ENCODE peak calls at places on chromosomes 1 and 21, in six cellular contexts. U, W, K, L, O and F are unnamed samples.

GRCh38 chr1:91814448-91814847 is 71.5 kb downstream of the TGFBR3 start:
- DNase-seq in U (no peak), L (no peak), O (no peak), W (no peak), K (no peak), F (no peak)

GRCh38 chr1:155012052-155012546 is 9.5 kb downstream of the ZBTB7B start:
- DNase-seq in O (no peak), K (peak), L (peak), U (peak), W (peak), F (peak)

GRCh38 chr1:108527837-108528236 is 32.1 kb upstream of the EEIG2 start:
- DNase-seq in K (no peak), W (no peak), U (no peak), L (no peak), O (no peak), F (no peak)

GRCh38 chr1:78114034-78114956 is 68.5 kb downstream of the GIPC2 start:
- DNase-seq in K (peak), O (peak), L (no peak), U (peak), W (peak), F (peak)

GRCh38 chr1:85125891-85126290 is 74.9 kb downstream of the SYDE2 start:
- DNase-seq in U (no peak), K (no peak), W (no peak), L (no peak), O (no peak), F (peak)

GRCh38 chr1:98103617-98104284 is 182.9 kb upstream of the DPYD start:
- DNase-seq in L (no peak), K (no peak), O (no peak), U (no peak), W (no peak), F (no peak)

GRCh38 chr1:245956225-245956624 is 550.9 kb downstream of the SMYD3 start:
- DNase-seq in O (no peak), L (no peak), U (no peak), W (no peak), K (no peak), F (no peak)

GRCh38 chr1:180926164-180926981 is 13.7 kb downstream of the KIAA1614 start:
- DNase-seq in L (peak), U (no peak), O (no peak), W (peak), K (no peak), F (no peak)

GRCh38 chr1:194843077-194843476 is 1656.7 kb upstream of the B3GALT2 start:
- DNase-seq in O (no peak), K (no peak), W (no peak), U (no peak), L (no peak), F (no peak)

GRCh38 chr1:44820945-44821715 is 12.8 kb downstream of the BTBD19 start:
- DNase-seq in K (no peak), L (peak), O (no peak), U (no peak), W (no peak), F (no peak)

GRCh38 chr1:205227584-205228006 is at the start of gene TMCC2:
- DNase-seq in K (peak), L (peak), U (peak), W (peak), O (peak), F (peak)

GRCh38 chr1:155166006-155166372 is 7.1 kb downstream of the KRTCAP2 start:
- DNase-seq in K (no peak), O (no peak), W (no peak), U (no peak), L (no peak), F (no peak)

GRCh38 chr1:170592591-170593111 is 60.7 kb downstream of the GORAB start:
- DNase-seq in K (no peak), L (no peak), U (no peak), O (no peak), W (no peak), F (no peak)

GRCh38 chr1:12485231-12486172 is 132.5 kb downstream of the DHRS3 start:
- DNase-seq in O (no peak), K (no peak), L (no peak), U (peak), W (no peak), F (no peak)

GRCh38 chr1:119947468-119947867 is 51.2 kb upstream of the ADAM30 start:
- DNase-seq in K (no peak), L (no peak), U (no peak), W (no peak), O (no peak), F (no peak)

GRCh38 chr21:43934716-43935705 is 70.0 kb downstream of the AGPAT3 start:
- DNase-seq in L (no peak), W (no peak), O (no peak), U (no peak), K (no peak), F (no peak)

GRCh38 chr1:38131024-38131585 is 84.5 kb upstream of the POU3F1 start:
- DNase-seq in O (no peak), U (no peak), W (no peak), L (peak), K (no peak), F (no peak)

GRCh38 chr1:23376890-23377811 is 7.5 kb upstream of the ZNF436 start:
- DNase-seq in W (peak), O (peak), U (no peak), L (peak), K (peak), F (peak)

GRCh38 chr1:201172999-201173610 is 17.5 kb upstream of the IGFN1 start:
- DNase-seq in K (no peak), L (no peak), W (no peak), U (no peak), O (no peak), F (no peak)

GRCh38 chr1:76285578-76286135 is 211.1 kb downstream of the ST6GALNAC3 start:
- DNase-seq in K (no peak), U (no peak), L (no peak), O (no peak), W (no peak), F (no peak)

GRCh38 chr1:207868252-207868768 is 42.6 kb downstream of the CD34 start:
- DNase-seq in U (peak), O (peak), L (peak), W (peak), K (peak), F (peak)

GRCh38 chr1:201349091-201349490 is 28.4 kb downstream of the TNNT2 start:
- DNase-seq in O (no peak), U (no peak), K (no peak), L (no peak), W (no peak), F (no peak)

GRCh38 chr1:2968471-2968881 is 52.8 kb upstream of the ACTRT2 start:
- DNase-seq in O (no peak), U (no peak), L (peak), K (no peak), W (no peak), F (peak)

GRCh38 chr1:196255762-196256161 is 352.5 kb downstream of the KCNT2 start:
- DNase-seq in U (no peak), W (no peak), K (no peak), L (no peak), O (no peak), F (no peak)

GRCh38 chr1:205356424-205357151 is at the start of gene KLHDC8A:
- DNase-seq in U (no peak), W (peak), K (no peak), O (no peak), L (no peak), F (no peak)

GRCh38 chr21:36397606-36398005 is 12.4 kb downstream of the CHAF1B start:
- DNase-seq in K (no peak), W (no peak), O (no peak), U (no peak), L (no peak), F (no peak)

GRCh38 chr1:16367258-16367967 is 371 bp downstream of the SZRD1 start:
- DNase-seq in W (peak), O (peak), K (peak), U (peak), L (peak), F (peak)
- TF ChIP-seq POLR2A in W (peak), O (peak), K (peak), U (peak), L (peak), F (peak)

GRCh38 chr1:1401457-1402010 is 2.4 kb upstream of the CCNL2 start:
- DNase-seq in L (no peak), W (no peak), U (no peak), O (no peak), K (no peak), F (no peak)
- TF ChIP-seq POLR2A in L (no peak), W (no peak), U (no peak), O (no peak), K (no peak), F (no peak)

DNA sequence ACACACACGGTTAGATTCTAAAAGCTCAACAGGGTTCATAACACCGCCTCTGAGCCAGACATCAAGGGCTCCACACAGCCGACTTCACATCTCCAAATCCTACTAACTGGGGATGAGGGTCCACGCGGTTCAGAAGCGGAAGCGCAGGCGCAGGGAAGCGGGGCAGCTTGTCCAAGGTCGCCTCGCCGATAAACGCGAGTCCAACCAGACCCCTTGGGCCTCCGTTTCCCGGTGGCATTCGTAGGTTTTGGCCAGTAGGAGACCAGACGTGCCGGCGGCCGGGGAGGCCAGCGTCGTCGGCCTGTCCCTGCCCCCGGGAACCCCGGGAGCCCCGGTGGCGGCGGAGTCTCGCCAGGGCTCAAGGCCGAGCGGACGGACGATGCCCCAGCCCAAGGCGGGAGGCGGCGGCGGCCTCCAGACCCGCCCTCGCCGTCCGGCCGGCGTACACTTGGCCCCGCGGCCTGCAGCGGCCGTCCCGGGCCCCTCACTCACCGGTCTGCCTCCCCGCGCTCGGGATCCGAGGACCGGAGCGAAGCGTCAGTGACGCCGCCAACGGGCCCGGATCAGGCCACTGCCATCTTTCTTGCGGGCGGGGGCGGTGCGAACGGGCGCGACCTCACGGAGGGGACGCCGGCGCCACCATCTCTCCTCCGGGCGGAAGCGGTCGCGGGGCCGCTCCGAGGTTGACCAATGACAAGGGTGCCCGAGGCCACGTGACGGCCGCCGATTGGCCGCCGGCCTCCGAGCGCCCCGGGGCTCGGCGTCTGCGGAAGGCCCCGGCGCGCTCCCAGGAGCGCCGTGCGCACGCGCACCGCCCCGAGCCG is at the start of gene SDF4:
- DNase-seq in K (peak), W (peak), U (peak), O (peak), L (peak), F (peak)
- TF ChIP-seq POLR2A in K (peak), W (no peak), U (no peak), O (no peak), L (peak), F (peak)

GRCh38 chr1:156461781-156462647 is 38.6 kb downstream of the MEF2D start:
- DNase-seq in L (no peak), O (peak), U (no peak), K (peak), W (no peak), F (no peak)
- TF ChIP-seq POLR2A in L (no peak), O (no peak), U (no peak), K (no peak), W (no peak), F (no peak)

GRCh38 chr1:153946622-153947246 is at the start of gene DENND4B:
- DNase-seq in W (peak), O (peak), U (peak), L (peak), K (peak), F (peak)

GRCh38 chr1:153944822-153945117 is 1.7 kb downstream of the DENND4B start:
- DNase-seq in K (no peak), O (no peak), W (no peak), L (no peak), U (no peak), F (no peak)

GRCh38 chr1:153944005-153944821 is 2.3 kb downstream of the DENND4B start:
- DNase-seq in W (no peak), L (no peak), K (no peak), O (no peak), U (no peak), F (no peak)

GRCh38 chr1:153945131-153945794 is 1.3 kb downstream of the DENND4B start:
- DNase-seq in L (peak), K (peak), O (no peak), U (peak), W (no peak), F (no peak)

GRCh38 chr1:153945795-153946621 is 510 bp downstream of the DENND4B start:
- DNase-seq in U (peak), K (peak), W (peak), O (peak), L (peak), F (peak)
- TF ChIP-seq POLR2A in U (peak), K (peak), W (peak), O (no peak), L (peak), F (no peak)

DNA sequence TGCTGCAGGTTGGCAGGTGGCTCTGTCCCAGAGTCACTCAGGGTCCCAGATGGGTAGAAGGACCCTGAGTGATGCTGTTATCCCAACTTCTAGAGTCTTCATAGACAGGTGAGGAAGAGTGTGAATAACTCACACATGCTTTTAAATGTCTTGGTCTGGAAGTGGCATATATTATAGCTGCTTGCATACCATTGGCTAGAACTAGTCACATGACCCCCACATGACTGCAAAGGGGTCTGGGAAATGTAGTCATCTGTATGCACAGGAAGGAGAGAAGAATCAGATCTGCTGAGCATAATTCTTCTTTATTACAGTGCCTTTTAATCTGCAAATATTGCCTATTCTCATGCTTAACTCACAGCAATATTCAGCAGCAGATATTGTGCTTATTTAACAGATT is 28.2 kb upstream of the KLHDC7A start:
- DNase-seq in L (no peak), O (no peak), U (no peak), K (no peak), W (no peak), F (no peak)
- TF ChIP-seq POLR2A in L (no peak), O (no peak), U (no peak), K (no peak), W (no peak), F (no peak)

GRCh38 chr21:31760931-31761330 is 29.0 kb upstream of the SCAF4 start:
- DNase-seq in O (no peak), W (no peak), U (no peak), K (no peak), L (no peak), F (no peak)
- TF ChIP-seq POLR2A in O (no peak), W (no peak), U (no peak), K (no peak), L (no peak), F (no peak)

DNA sequence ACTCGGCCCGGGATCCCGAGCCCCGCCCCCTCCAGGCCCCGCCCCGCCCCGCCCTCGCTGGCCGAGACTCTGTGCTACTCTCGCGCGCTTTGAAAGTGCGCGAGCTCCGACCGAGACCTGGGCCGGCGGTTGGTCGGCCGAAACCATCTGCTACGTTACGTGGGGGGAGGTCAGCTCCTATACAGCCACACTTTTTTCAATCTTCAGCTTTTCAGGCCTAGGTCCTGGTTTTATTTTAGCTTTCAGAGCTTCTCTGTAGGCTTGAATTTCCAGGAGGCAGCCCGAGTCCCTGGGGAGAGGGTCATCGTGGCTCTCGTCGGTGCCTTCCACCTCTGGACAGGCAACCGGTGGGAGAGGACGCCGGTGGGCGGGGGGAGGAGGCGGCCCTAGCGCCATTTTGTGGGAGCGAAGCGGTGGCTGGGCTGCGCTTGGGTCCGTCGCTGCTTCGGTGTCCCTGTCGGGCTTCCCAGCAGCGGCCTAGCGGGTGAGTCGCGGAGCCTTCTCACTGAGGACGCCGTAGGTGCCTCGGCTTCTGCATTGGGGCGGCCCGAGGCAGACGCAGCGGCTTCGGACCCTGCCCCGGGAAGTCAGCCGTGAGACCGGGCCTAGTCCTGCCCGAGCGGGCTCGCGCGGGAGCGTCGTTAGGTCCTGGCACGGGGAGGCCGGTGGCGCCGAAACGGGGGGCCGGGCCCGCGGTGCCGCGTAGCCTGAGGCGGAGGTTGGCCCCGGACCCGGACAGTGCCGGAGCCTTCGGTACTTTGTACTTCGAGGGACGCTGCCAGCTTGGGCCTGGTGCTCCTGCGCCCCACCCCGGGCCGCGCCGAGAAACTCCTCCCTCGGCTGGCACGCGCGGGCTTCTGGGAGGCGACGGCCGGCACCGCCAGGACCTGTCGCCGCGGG is at the start of gene TARDBP:
- DNase-seq in L (peak), K (peak), O (peak), W (peak), U (peak), F (peak)
- TF ChIP-seq POLR2A in L (peak), K (peak), O (peak), W (peak), U (peak), F (peak)